ENCODE peak calls at places on chromosomes 3 and 15, in seven cellular contexts. J is C1 segment of cervical spinal cord; K is pancreas; B is A172; X is uterus; C is stimulated activated CD8-positive, alpha-beta memory T cell treated with anti-CD3 and anti-CD28 coated beads, Interleukin-7, amount 100 ng/mL, for 4 hours; A is left kidney. T is an unnamed sample.

GRCh38 chr15:90680371-90680935 is 36.7 kb upstream of the BLM start:
- DNase-seq in J (no peak), X (peak), B (peak), C (no peak), A (no peak), K (no peak), T (peak)

GRCh38 chr3:365268-365667 is 168.7 kb downstream of the CHL1 start:
- DNase-seq in C (no peak), J (no peak), B (no peak), K (no peak), A (peak), X (no peak), T (no peak)

GRCh38 chr3:14717307-14717706 is 42.4 kb downstream of the C3orf20 start:
- DNase-seq in A (no peak), X (no peak), K (no peak), C (no peak), B (no peak), J (no peak), T (no peak)

GRCh38 chr3:100702082-100703014 is 6.9 kb upstream of the TFG start:
- DNase-seq in B (no peak), X (no peak), J (no peak), C (no peak), A (no peak), K (no peak), T (no peak)

GRCh38 chr15:67720556-67721175 is 104.6 kb upstream of the SKOR1 start:
- DNase-seq in X (no peak), B (no peak), J (no peak), K (no peak), A (peak), C (no peak), T (no peak)

GRCh38 chr15:60973637-60974415 is 255.3 kb downstream of the RORA start:
- DNase-seq in A (peak), K (no peak), C (no peak), J (no peak), X (no peak), B (peak), T (no peak)

GRCh38 chr3:157856078-157856939 is 249.9 kb downstream of the SHOX2 start:
- DNase-seq in C (no peak), B (peak), A (peak), X (no peak), K (peak), J (no peak), T (no peak)

GRCh38 chr3:40869013-40869412 is 330.3 kb upstream of the CTNNB1 start:
- DNase-seq in X (no peak), A (no peak), K (no peak), C (no peak), B (no peak), J (no peak), T (no peak)

T was measured in adrenal gland.